ENCODE peak calls at places on chromosomes 2 and 18, in six cellular contexts. N is MG63, Q is aorta, Z is GM23338, G is left lung, P is lower lobe of right lung. O is an unnamed sample. For H3K27me3, the result is how much of the 10 kb centered on the place peaks cover.

GRCh38 chr2:199806179-199806578 is 44.8 kb downstream of the FTCDNL1 start:
- DNase-seq in Z (no peak), P (no peak), N (no peak), G (no peak), Q (no peak), O (no peak)

GRCh38 chr2:63950414-63950813 is 68.8 kb downstream of the VPS54 start:
- DNase-seq in P (no peak), Z (no peak), G (no peak), Q (no peak), N (no peak), O (no peak)

GRCh38 chr2:23541453-23542334 is 156.7 kb downstream of the KLHL29 start:
- DNase-seq in Q (no peak), P (no peak), G (peak), N (no peak), Z (no peak), O (peak)

GRCh38 chr2:206718296-206718695 is at the start of gene DYTN:
- DNase-seq in Q (no peak), Z (no peak), G (no peak), N (no peak), P (no peak), O (no peak)

GRCh38 chr2:97747285-97747684 is 33.9 kb downstream of the ZAP70 start:
- DNase-seq in G (no peak), Z (no peak), P (no peak), N (no peak), Q (no peak), O (no peak)

GRCh38 chr18:31603335-31603734 is 11.7 kb downstream of the TTR start:
- DNase-seq in Z (no peak), N (peak), Q (no peak), G (no peak), P (no peak), O (no peak)

GRCh38 chr2:45331034-45331786 is 279.9 kb downstream of the SRBD1 start:
- DNase-seq in P (no peak), Q (no peak), N (peak), Z (no peak), G (peak), O (no peak)

GRCh38 chr2:106163948-106164580 is 30.0 kb downstream of the UXS1 start:
- DNase-seq in P (no peak), N (no peak), G (no peak), Z (peak), Q (no peak), O (no peak)

GRCh38 chr2:177338177-177338721 is 54.3 kb upstream of the AGPS start:
- DNase-seq in Q (no peak), G (no peak), P (no peak), Z (no peak), N (peak), O (no peak)

DNA sequence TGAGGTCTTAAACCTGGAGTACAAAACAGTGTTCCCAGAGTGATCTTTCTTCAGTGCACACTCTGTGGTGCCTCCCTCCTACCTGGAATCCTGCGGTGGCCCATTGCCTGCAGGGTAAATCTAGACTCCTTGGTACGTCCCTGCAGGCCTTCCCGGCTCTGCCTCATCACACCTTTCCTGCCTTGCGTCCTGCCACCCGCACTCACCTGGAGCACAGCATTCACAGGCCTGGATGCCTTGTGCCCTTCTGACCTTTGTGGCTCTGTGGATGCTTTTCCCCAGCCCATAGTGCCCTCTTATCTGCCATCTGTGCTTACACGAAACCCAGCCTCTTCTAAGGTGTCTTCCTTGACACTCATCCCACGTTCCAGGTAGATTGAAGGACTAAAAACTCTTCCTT is 62.7 kb downstream of the PRKRA start:
- DNase-seq in G (no peak), Z (no peak), Q (no peak), N (no peak), P (no peak), O (no peak)
- H3K27me3 ChIP-seq in G (under half), Z (under half), Q (under half), N (under half), P (under half), O (under half)

GRCh38 chr2:3399403-3399802 is 19.9 kb downstream of the TRAPPC12 start:
- DNase-seq in P (no peak), N (no peak), Q (no peak), Z (no peak), G (no peak), O (no peak)
- H3K4me3 ChIP-seq in P (no peak), N (no peak), Q (no peak), Z (no peak), G (no peak), O (no peak)

DNA sequence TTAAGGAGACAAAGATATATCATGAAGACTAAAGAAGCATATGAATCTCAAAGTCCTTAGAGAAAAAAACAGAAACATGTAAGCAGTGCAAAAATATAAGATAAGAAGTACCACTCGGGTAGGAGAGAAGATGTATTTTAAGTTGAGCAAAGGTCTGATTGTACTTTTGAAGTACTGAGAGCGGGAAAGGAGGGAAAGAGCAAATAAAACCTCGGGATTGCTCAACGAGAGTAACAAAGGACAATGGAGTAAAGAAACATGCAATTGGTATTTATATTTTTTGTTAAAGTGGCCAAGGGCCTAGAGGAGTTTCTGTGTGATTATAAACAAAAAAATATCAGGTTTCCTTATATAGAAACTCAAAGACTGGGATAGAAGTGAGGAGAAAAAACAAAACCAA is 251.9 kb downstream of the LNPK start:
- DNase-seq in Q (no peak), G (no peak), Z (no peak), N (no peak), P (no peak), O (no peak)
- H3K27me3 ChIP-seq in Q (under half), G (under half), Z (under half), N (under half), P (under half), O (under half)

DNA sequence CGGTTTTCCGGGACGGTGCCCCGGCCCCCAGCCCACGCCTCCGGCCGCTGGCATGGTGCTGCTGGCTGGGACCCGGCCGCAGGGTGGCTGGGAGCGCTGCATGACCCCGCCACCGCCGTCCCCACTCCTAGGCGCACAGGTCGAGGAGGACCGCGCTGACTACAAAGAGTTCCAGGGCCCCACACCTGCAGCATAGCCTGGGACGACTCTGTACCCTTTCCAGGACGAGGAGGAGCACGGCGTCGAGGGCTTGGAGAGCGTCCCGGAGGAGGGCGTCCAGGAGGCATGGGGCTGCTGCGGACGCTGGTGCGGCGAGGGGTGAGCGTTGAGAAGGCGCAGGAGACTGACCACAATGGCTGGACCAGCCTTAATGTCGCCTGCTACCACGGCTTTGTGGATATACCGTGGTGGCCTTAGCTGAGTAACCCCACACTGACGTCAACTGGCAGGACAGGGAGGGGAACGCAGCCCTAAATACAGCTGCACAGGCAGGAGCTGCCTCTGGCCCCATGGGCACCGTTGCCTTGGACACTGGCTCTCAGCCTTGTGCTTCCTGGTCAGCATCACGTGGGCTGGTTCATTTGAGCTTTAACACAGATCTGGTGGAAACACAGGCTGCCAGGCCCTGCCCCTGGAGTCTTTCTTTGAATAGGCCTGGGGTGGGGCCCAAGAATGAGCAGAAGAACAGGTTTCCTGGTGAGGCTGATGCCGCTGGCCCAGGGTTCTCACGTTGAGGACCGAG is 40.9 kb upstream of the TRIM43B start:
- DNase-seq in P (peak), Z (peak), Q (peak), G (peak), N (peak), O (no peak)
- H3K4me3 ChIP-seq in P (peak), Z (peak), Q (no peak), G (peak), N (peak), O (no peak)

GRCh38 chr18:49519041-49519971 is 32.3 kb upstream of the C18orf32 start:
- DNase-seq in G (no peak), P (no peak), N (no peak), Q (no peak), Z (no peak), O (peak)

GRCh38 chr18:49524349-49524748 is 37.3 kb upstream of the C18orf32 start:
- DNase-seq in G (no peak), P (no peak), N (no peak), Q (no peak), Z (no peak), O (no peak)

GRCh38 chr18:49517483-49517882 is 30.4 kb upstream of the C18orf32 start:
- DNase-seq in Z (no peak), G (no peak), Q (no peak), P (no peak), N (no peak), O (no peak)

GRCh38 chr18:49521251-49521650 is 34.2 kb upstream of the C18orf32 start:
- DNase-seq in Z (peak), Q (no peak), P (no peak), N (peak), G (no peak), O (peak)

GRCh38 chr18:49520661-49521145 is 33.7 kb upstream of the C18orf32 start:
- DNase-seq in N (peak), P (no peak), Z (no peak), G (no peak), Q (no peak), O (peak)
- H3K27me3 ChIP-seq in N (under half), P (under half), Z (under half), G (under half), Q (under half), O (under half)

DNA sequence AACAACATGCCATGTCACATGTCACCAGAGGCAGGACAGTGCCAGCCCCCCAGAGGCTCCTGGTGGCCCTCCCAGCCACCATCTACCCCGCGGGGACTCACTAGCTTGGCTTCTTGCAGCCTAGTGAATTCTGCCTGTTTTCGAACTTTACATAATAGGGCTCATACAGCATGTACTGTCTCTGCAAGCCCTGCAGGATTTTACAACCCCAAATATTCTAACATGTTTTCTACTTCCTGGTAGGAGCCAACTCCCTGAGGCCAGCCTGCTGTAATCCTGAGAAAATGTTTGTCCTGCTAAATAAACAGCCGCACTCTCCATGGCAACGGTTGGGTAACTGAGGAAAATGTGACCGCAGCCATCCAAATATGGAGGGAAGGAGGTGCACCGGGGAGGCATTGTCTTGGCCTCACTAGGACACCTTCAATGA is 2.7 kb downstream of the PER2 start:
- DNase-seq in Q (peak), P (peak), N (no peak), G (no peak), Z (peak), O (peak)
- H3K4me3 ChIP-seq in Q (no peak), P (no peak), N (no peak), G (no peak), Z (no peak), O (no peak)

GRCh38 chr2:238476258-238476657 is 49.5 kb downstream of the ASB1 start:
- DNase-seq in G (no peak), P (no peak), Z (no peak), N (no peak), Q (no peak), O (no peak)

GRCh38 chr2:238483656-238484055 is 56.9 kb downstream of the ASB1 start:
- DNase-seq in Q (no peak), N (no peak), Z (no peak), G (no peak), P (no peak), O (no peak)

GRCh38 chr2:238475571-238475970 is 48.8 kb downstream of the ASB1 start:
- DNase-seq in Q (no peak), P (no peak), G (no peak), Z (no peak), N (no peak), O (peak)

GRCh38 chr2:238478216-238478615 is 51.5 kb downstream of the ASB1 start:
- DNase-seq in N (no peak), Q (no peak), P (no peak), G (no peak), Z (no peak), O (no peak)

DNA sequence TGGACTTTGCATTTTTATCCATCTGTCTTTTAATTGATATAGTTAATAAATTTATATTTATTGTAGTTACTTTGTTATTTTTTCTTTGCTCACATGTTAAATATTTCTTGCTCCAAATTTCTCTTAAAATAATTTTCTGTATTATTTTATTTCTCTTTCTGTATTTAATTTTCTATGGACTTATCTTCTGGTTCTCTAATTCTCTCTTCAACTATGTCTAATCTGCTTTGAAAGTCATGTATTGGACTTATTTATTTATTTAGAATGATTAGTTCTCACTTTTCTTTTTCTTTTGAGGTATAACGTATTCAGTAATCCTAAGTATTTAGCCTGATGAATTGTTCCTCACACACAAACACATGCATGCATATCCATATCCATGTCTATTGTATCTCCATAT is 53.1 kb downstream of the ASB1 start:
- DNase-seq in N (no peak), Z (no peak), Q (no peak), G (no peak), P (no peak), O (no peak)
- H3K27me3 ChIP-seq in N (under half), Z (under half), Q (under half), G (under half), P (under half), O (under half)

DNA sequence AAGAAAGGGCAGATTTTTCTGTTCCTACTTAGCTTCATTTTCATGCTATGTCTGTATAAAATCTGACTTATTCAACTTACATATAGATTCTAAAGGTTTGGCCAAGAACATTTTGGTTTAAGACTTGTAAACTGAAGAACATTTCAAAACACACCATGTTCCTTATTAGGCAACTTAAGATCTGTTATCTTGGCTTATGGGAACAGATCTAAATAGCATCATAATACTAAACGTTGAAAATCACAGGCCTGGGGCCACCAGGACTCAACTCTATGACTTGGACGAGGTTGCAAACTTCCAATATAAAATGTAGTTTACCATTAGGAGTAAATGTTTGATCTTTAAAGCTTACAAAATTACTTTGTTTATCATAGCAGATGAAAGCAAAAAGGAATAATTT is 8.5 kb downstream of the TCF4 start:
- DNase-seq in P (no peak), Q (no peak), N (no peak), Z (no peak), G (no peak), O (no peak)
- H3K4me3 ChIP-seq in P (no peak), Q (no peak), N (no peak), Z (no peak), G (no peak), O (no peak)

GRCh38 chr2:112008910-112009485 is 46.1 kb upstream of the TMEM87B start:
- DNase-seq in P (no peak), N (no peak), Z (no peak), G (no peak), Q (no peak), O (no peak)
- H3K27me3 ChIP-seq in P (under half), N (under half), Z (under half), G (under half), Q (under half), O (under half)

DNA sequence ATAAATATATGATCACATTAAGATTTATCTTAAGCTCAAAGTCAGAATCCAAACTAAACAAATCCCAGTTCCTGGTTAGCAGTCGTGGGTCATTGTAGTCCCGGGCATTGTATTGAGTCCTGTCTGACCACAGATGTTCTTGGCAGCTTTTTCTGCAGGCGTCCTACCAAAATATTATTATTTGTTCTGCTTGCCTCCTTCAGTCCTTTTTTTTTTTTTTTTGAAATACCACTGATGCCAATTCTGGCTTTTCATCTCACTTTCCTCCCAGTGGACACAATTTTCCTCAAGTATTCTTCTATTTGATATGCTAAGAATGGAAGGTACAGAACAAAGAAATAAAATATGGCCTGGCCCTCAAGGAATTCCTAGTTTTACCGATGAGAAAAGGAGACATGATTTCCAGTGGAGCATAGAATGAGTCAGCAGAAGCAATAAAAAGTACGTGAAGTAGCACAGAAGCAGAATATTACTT is 151.6 kb downstream of the CSRNP3 start:
- DNase-seq in Q (no peak), P (no peak), Z (no peak), G (no peak), N (peak), O (peak)
- H3K4me3 ChIP-seq in Q (no peak), P (no peak), Z (no peak), G (no peak), N (no peak), O (no peak)